ENCODE peak calls at places on chromosomes 11 and 22, in nine cellular contexts. I, A, D, K, T, F, R, M and B are unnamed samples.

GRCh38 chr11:3982431-3982830 is 112.2 kb upstream of the RRM1 start:
- DNase-seq in T (no peak), K (no peak), A (no peak), D (no peak), M (no peak), R (no peak), F (no peak), I (no peak), B (no peak)

GRCh38 chr11:19524171-19524671 is 188.4 kb upstream of the NAV2 start:
- DNase-seq in I (no peak), K (no peak), F (no peak), M (no peak), A (no peak), R (no peak), T (no peak), D (no peak), B (no peak)

GRCh38 chr11:119977881-119978280 is 160.0 kb downstream of the TRIM29 start:
- DNase-seq in A (no peak), T (no peak), F (no peak), D (no peak), I (no peak), M (no peak), R (no peak), K (no peak), B (no peak)

GRCh38 chr11:30546334-30546733 is 39.8 kb downstream of the MPPED2 start:
- DNase-seq in A (no peak), I (no peak), D (no peak), F (no peak), T (no peak), K (no peak), R (no peak), M (no peak), B (no peak)

GRCh38 chr22:20741634-20742581 is 32.0 kb upstream of the SERPIND1 start:
- DNase-seq in R (no peak), F (peak; percentile 50), T (no peak), M (peak; percentile 21), D (peak; percentile 30), I (no peak), K (peak; percentile 30), A (peak; percentile 65), B (peak; percentile 52)

GRCh38 chr11:44627911-44628729 is 62.7 kb downstream of the CD82 start:
- DNase-seq in D (no peak), I (peak; percentile 95), K (peak; percentile 19), A (no peak), R (peak; percentile 84), T (peak; percentile 77), F (peak; percentile 50), M (no peak), B (no peak)

GRCh38 chr11:118602331-118602730 is 5.1 kb upstream of the PHLDB1 start:
- DNase-seq in R (peak; percentile 40), M (no peak), F (no peak), T (peak; percentile 26), A (no peak), K (no peak), D (no peak), I (peak; percentile 41), B (no peak)

GRCh38 chr22:30824096-30824495 is 129.4 kb downstream of the OSBP2 start:
- DNase-seq in K (no peak), T (no peak), F (no peak), I (peak; percentile 14), A (no peak), R (no peak), D (no peak), M (no peak), B (no peak)

GRCh38 chr11:86230196-86230813 is 14.2 kb upstream of the EED start:
- DNase-seq in K (no peak), F (peak; percentile 28), I (no peak), R (no peak), T (no peak), M (peak; percentile 75), A (peak; percentile 58), D (no peak), B (no peak)

GRCh38 chr11:9868641-9869040 is 204.8 kb downstream of the SWAP70 start:
- DNase-seq in F (no peak), T (no peak), M (peak; percentile 4), R (no peak), A (no peak), I (no peak), K (no peak), D (no peak), B (no peak)

GRCh38 chr11:114135737-114136151 is 76.2 kb downstream of the ZBTB16 start:
- DNase-seq in I (peak; percentile 47), T (no peak), A (no peak), M (no peak), F (peak; percentile 74), R (no peak), D (no peak), K (no peak), B (no peak)

GRCh38 chr11:17428261-17428660 is 39.8 kb upstream of the KCNJ11 start:
- DNase-seq in T (no peak), I (no peak), D (no peak), R (no peak), A (no peak), M (no peak), K (no peak), F (no peak), B (no peak)

DNA sequence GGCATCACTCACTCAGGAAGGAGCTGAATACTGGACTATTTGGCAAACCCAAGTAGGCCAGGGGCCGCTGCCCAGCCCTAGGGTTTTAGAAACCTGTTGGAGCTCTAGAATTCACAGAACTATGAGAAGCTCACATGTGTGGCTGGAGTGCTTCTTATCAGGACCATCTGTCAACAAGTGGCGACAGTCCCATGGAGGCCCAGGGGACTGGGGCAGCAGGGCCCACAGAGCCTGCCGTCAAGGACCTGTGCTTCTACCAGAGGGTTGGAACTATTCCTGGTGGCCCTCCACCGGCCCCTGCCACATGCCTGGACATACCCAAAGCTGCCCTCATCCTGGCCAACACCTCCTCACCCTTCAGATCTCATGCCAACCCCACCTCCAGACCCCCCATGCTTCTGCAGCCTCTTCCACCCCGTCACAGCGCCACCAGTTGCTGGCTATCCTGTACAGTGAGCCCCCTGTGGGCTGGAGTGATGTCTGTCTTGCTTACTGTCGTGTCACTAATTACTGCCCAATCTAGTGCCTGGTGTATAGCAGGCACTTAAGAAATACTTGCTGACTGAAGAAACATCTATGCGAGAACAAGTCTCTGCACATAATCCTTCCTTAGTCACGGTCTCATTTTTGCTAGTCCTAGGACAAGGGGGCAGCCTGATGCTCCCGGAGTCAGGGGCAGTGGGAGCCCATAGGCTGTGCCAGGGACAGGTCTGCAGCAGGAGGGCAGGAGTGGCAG is 27.2 kb upstream of the RASL10A start:
- DNase-seq in I (no peak), T (no peak), A (no peak), K (no peak), R (no peak), F (no peak), M (no peak), D (no peak), B (no peak)
- H3K27ac ChIP-seq in I (no peak overlapping the region), T (peak overlapping the region; percentile 15), A (peak overlapping the region; percentile 90), K (no peak overlapping the region), R (no peak overlapping the region), F (no peak overlapping the region), M (no peak overlapping the region), D (no peak overlapping the region), B (no peak overlapping the region)

GRCh38 chr11:65651339-65651588 is 11.5 kb downstream of the RELA start:
- DNase-seq in T (no peak), A (no peak), F (no peak), R (no peak), D (no peak), K (no peak), I (no peak), M (no peak), B (no peak)
- H3K4me1 ChIP-seq in T (peaks cover 62% of the 10 kb centered on the region), A (peaks cover 26% of the 10 kb centered on the region), F (peaks cover 10% of the 10 kb centered on the region), R (no peaks in the 10 kb centered on the region), D (peaks cover 41% of the 10 kb centered on the region), K (peaks cover 25% of the 10 kb centered on the region), I (peaks cover 43% of the 10 kb centered on the region), M (peaks cover 50% of the 10 kb centered on the region), B (peaks cover 35% of the 10 kb centered on the region)

GRCh38 chr11:78952188-78952587 is 377.5 kb upstream of the NARS2 start:
- DNase-seq in R (no peak), D (no peak), T (no peak), M (no peak), A (no peak), F (no peak), I (no peak), K (no peak), B (no peak)

GRCh38 chr11:78949976-78950690 is 375.5 kb upstream of the NARS2 start:
- DNase-seq in M (no peak), D (no peak), T (no peak), A (no peak), K (no peak), I (no peak), R (no peak), F (no peak), B (no peak)

GRCh38 chr11:78957481-78958245 is 383.0 kb upstream of the NARS2 start:
- DNase-seq in K (no peak), M (peak; percentile 57), F (peak; percentile 39), I (no peak), T (no peak), A (peak; percentile 85), D (no peak), R (no peak), B (no peak)

GRCh38 chr11:78952866-78953265 is 378.2 kb upstream of the NARS2 start:
- DNase-seq in F (no peak), M (no peak), K (no peak), A (no peak), T (no peak), I (no peak), R (no peak), D (no peak), B (no peak)

DNA sequence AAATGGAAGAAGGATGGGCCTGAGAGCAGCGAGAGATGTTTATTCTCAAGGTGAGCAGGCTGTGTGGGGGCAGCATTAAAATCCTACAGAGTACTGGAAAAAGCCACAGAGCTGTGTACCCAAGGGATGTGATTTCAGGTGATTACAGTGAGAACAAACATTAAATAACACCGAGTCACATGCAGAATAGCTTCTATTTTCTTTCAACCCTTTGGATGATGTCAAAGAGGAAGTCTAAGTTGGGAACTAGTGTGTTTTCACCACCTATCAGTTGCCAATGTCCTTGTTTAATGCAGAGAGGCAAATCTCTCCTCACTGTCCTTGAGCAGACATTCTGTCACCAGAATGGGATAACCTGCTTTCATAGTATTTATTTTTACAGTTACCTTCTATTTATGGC is 379.6 kb upstream of the NARS2 start:
- DNase-seq in R (no peak), K (no peak), T (no peak), M (no peak), A (peak; percentile 36), I (no peak), D (no peak), F (no peak), B (no peak)
- H3K27ac ChIP-seq in R (no peak overlapping the region), K (no peak overlapping the region), T (no peak overlapping the region), M (no peak overlapping the region), A (peak overlapping the region; percentile 50), I (no peak overlapping the region), D (no peak overlapping the region), F (no peak overlapping the region), B (no peak overlapping the region)

DNA sequence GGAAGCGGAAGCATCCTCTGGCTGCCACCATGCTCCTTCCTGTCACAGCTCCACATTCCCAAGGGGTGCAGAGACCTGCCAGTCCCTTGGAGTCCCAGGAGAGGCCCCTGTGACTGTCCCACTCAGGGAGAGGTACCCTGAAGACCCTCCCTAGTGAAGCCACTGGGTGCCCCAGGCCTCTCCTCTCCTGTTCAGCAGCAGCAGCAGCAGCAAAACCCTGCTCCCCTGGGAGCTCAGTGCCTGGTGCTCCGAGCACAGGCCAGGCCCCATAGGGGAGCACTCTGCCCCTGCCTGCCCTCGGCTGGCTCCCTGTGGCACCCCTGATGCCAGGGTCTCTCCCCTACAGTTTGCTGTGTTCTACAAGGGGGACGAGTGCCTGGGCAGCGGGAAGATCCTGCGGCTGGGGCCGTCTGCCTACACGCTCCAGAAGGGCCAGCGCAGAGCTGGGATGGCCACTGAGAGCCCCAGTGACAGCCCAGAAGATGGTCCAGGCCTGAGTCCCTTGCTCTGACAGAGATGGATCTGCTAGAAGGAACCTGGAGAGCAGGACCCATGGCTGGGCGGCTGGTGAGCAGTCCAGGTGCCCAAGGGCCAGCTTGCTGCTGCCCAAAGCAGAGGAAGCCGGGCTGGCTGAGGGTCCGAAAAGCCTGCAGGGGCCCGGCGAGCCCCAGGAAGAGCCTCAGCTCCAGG is 21.1 kb downstream of the TRMU start:
- DNase-seq in R (peak; percentile 67), A (no peak), T (no peak), D (no peak), M (no peak), F (no peak), I (no peak), K (no peak), B (no peak)
- H3K4me1 ChIP-seq in R (no peaks in the 10 kb centered on the region), A (peaks cover 4% of the 10 kb centered on the region), T (peaks cover 32% of the 10 kb centered on the region), D (no peaks in the 10 kb centered on the region), M (peaks cover 26% of the 10 kb centered on the region), F (no peaks in the 10 kb centered on the region), I (no peaks in the 10 kb centered on the region), K (no peaks in the 10 kb centered on the region), B (no peaks in the 10 kb centered on the region)